ENCODE peak calls at places on chromosome 13, in nine cellular contexts. One of them, this sample, is unnamed.

GRCh38 chr13:29922281-29922821 is 71.9 kb upstream of the UBL3 start:
- DNase-seq in RWPE1: peak; percentile 40
- DNase-seq in GM10248: no peak
- DNase-seq in stimulated activated CD8-positive, alpha-beta memory T cell treated with anti-CD3 and anti-CD28 coated beads, Interleukin-15, amount 100 ng/mL, for 1 hour: no peak
- DNase-seq in AG10803: no peak
- DNase-seq in ELF-1: no peak
- DNase-seq in uterus: no peak
- DNase-seq in mucosa of descending colon: no peak
- DNase-seq in lung microvascular endothelial cell: no peak
- DNase-seq in this sample: peak; percentile 61

GRCh38 chr13:21688056-21688455 is 17.2 kb downstream of the FGF9 start:
- DNase-seq in RWPE1: peak; percentile 47
- DNase-seq in GM10248: no peak
- DNase-seq in stimulated activated CD8-positive, alpha-beta memory T cell treated with anti-CD3 and anti-CD28 coated beads, Interleukin-15, amount 100 ng/mL, for 1 hour: no peak
- DNase-seq in AG10803: no peak
- DNase-seq in ELF-1: no peak
- DNase-seq in uterus: no peak
- DNase-seq in mucosa of descending colon: no peak
- DNase-seq in lung microvascular endothelial cell: no peak
- DNase-seq in this sample: no peak

GRCh38 chr13:43428545-43429287 is 358.1 kb downstream of the ENOX1 start:
- DNase-seq in RWPE1: no peak
- DNase-seq in GM10248: no peak
- DNase-seq in stimulated activated CD8-positive, alpha-beta memory T cell treated with anti-CD3 and anti-CD28 coated beads, Interleukin-15, amount 100 ng/mL, for 1 hour: no peak
- DNase-seq in AG10803: no peak
- DNase-seq in ELF-1: peak; percentile 31
- DNase-seq in uterus: no peak
- DNase-seq in mucosa of descending colon: no peak
- DNase-seq in lung microvascular endothelial cell: no peak
- DNase-seq in this sample: no peak

GRCh38 chr13:110211735-110212134 is 95.2 kb downstream of the COL4A1 start:
- DNase-seq in RWPE1: no peak
- DNase-seq in GM10248: no peak
- DNase-seq in stimulated activated CD8-positive, alpha-beta memory T cell treated with anti-CD3 and anti-CD28 coated beads, Interleukin-15, amount 100 ng/mL, for 1 hour: no peak
- DNase-seq in AG10803: no peak
- DNase-seq in ELF-1: no peak
- DNase-seq in uterus: no peak
- DNase-seq in mucosa of descending colon: no peak
- DNase-seq in lung microvascular endothelial cell: no peak
- DNase-seq in this sample: no peak

GRCh38 chr13:90979059-90979458 is 368.4 kb upstream of the MIR17HG start:
- DNase-seq in RWPE1: no peak
- DNase-seq in GM10248: no peak
- DNase-seq in stimulated activated CD8-positive, alpha-beta memory T cell treated with anti-CD3 and anti-CD28 coated beads, Interleukin-15, amount 100 ng/mL, for 1 hour: no peak
- DNase-seq in AG10803: no peak
- DNase-seq in ELF-1: no peak
- DNase-seq in uterus: no peak
- DNase-seq in mucosa of descending colon: no peak
- DNase-seq in lung microvascular endothelial cell: no peak
- DNase-seq in this sample: peak; percentile 18

GRCh38 chr13:43662976-43663375 is 123.8 kb downstream of the ENOX1 start:
- DNase-seq in RWPE1: no peak
- DNase-seq in GM10248: no peak
- DNase-seq in stimulated activated CD8-positive, alpha-beta memory T cell treated with anti-CD3 and anti-CD28 coated beads, Interleukin-15, amount 100 ng/mL, for 1 hour: no peak
- DNase-seq in AG10803: no peak
- DNase-seq in ELF-1: no peak
- DNase-seq in uterus: no peak
- DNase-seq in mucosa of descending colon: no peak
- DNase-seq in lung microvascular endothelial cell: no peak
- DNase-seq in this sample: no peak

GRCh38 chr13:93098972-93099371 is 127.6 kb upstream of the GPC6 start:
- DNase-seq in RWPE1: no peak
- DNase-seq in GM10248: no peak
- DNase-seq in stimulated activated CD8-positive, alpha-beta memory T cell treated with anti-CD3 and anti-CD28 coated beads, Interleukin-15, amount 100 ng/mL, for 1 hour: no peak
- DNase-seq in AG10803: no peak
- DNase-seq in ELF-1: no peak
- DNase-seq in uterus: no peak
- DNase-seq in mucosa of descending colon: peak; percentile 24
- DNase-seq in lung microvascular endothelial cell: no peak
- DNase-seq in this sample: no peak

GRCh38 chr13:62564770-62565169 is 1149.1 kb upstream of the PCDH20 start:
- DNase-seq in RWPE1: no peak
- DNase-seq in GM10248: no peak
- DNase-seq in stimulated activated CD8-positive, alpha-beta memory T cell treated with anti-CD3 and anti-CD28 coated beads, Interleukin-15, amount 100 ng/mL, for 1 hour: no peak
- DNase-seq in AG10803: no peak
- DNase-seq in ELF-1: no peak
- DNase-seq in uterus: no peak
- DNase-seq in mucosa of descending colon: no peak
- DNase-seq in lung microvascular endothelial cell: no peak
- DNase-seq in this sample: no peak

GRCh38 chr13:101988140-101988539 is 413.7 kb downstream of the FGF14 start:
- DNase-seq in RWPE1: no peak
- DNase-seq in GM10248: no peak
- DNase-seq in stimulated activated CD8-positive, alpha-beta memory T cell treated with anti-CD3 and anti-CD28 coated beads, Interleukin-15, amount 100 ng/mL, for 1 hour: no peak
- DNase-seq in AG10803: no peak
- DNase-seq in ELF-1: no peak
- DNase-seq in uterus: no peak
- DNase-seq in mucosa of descending colon: no peak
- DNase-seq in lung microvascular endothelial cell: no peak
- DNase-seq in this sample: no peak

GRCh38 chr13:73984201-73984600 is 150.0 kb downstream of the KLF12 start:
- DNase-seq in RWPE1: no peak
- DNase-seq in GM10248: no peak
- DNase-seq in stimulated activated CD8-positive, alpha-beta memory T cell treated with anti-CD3 and anti-CD28 coated beads, Interleukin-15, amount 100 ng/mL, for 1 hour: no peak
- DNase-seq in AG10803: no peak
- DNase-seq in ELF-1: no peak
- DNase-seq in uterus: no peak
- DNase-seq in mucosa of descending colon: no peak
- DNase-seq in lung microvascular endothelial cell: no peak
- DNase-seq in this sample: no peak

GRCh38 chr13:89749888-89750287 is 1597.6 kb upstream of the MIR17HG start:
- DNase-seq in RWPE1: no peak
- DNase-seq in GM10248: no peak
- DNase-seq in stimulated activated CD8-positive, alpha-beta memory T cell treated with anti-CD3 and anti-CD28 coated beads, Interleukin-15, amount 100 ng/mL, for 1 hour: no peak
- DNase-seq in AG10803: no peak
- DNase-seq in ELF-1: no peak
- DNase-seq in uterus: no peak
- DNase-seq in mucosa of descending colon: no peak
- DNase-seq in lung microvascular endothelial cell: no peak
- DNase-seq in this sample: no peak

GRCh38 chr13:87356314-87356713 is 314.9 kb upstream of the SLITRK5 start:
- DNase-seq in RWPE1: no peak
- DNase-seq in GM10248: no peak
- DNase-seq in stimulated activated CD8-positive, alpha-beta memory T cell treated with anti-CD3 and anti-CD28 coated beads, Interleukin-15, amount 100 ng/mL, for 1 hour: no peak
- DNase-seq in AG10803: no peak
- DNase-seq in ELF-1: no peak
- DNase-seq in uterus: no peak
- DNase-seq in mucosa of descending colon: no peak
- DNase-seq in lung microvascular endothelial cell: no peak
- DNase-seq in this sample: no peak

GRCh38 chr13:43269037-43269476 is 245.7 kb downstream of the DNAJC15 start:
- DNase-seq in RWPE1: peak; percentile 89
- DNase-seq in GM10248: no peak
- DNase-seq in stimulated activated CD8-positive, alpha-beta memory T cell treated with anti-CD3 and anti-CD28 coated beads, Interleukin-15, amount 100 ng/mL, for 1 hour: no peak
- DNase-seq in AG10803: peak; percentile 99
- DNase-seq in ELF-1: peak; percentile 31
- DNase-seq in uterus: peak; percentile 57
- DNase-seq in mucosa of descending colon: no peak
- DNase-seq in lung microvascular endothelial cell: no peak
- DNase-seq in this sample: peak; percentile 99

GRCh38 chr13:98938801-98939200 is 39.1 kb downstream of the DOCK9 start:
- DNase-seq in RWPE1: no peak
- DNase-seq in GM10248: no peak
- DNase-seq in stimulated activated CD8-positive, alpha-beta memory T cell treated with anti-CD3 and anti-CD28 coated beads, Interleukin-15, amount 100 ng/mL, for 1 hour: no peak
- DNase-seq in AG10803: no peak
- DNase-seq in ELF-1: no peak
- DNase-seq in uterus: no peak
- DNase-seq in mucosa of descending colon: no peak
- DNase-seq in lung microvascular endothelial cell: no peak
- DNase-seq in this sample: no peak

GRCh38 chr13:35484384-35484783 is 7.9 kb upstream of the MAB21L1 start:
- DNase-seq in RWPE1: no peak
- DNase-seq in GM10248: no peak
- DNase-seq in stimulated activated CD8-positive, alpha-beta memory T cell treated with anti-CD3 and anti-CD28 coated beads, Interleukin-15, amount 100 ng/mL, for 1 hour: no peak
- DNase-seq in AG10803: no peak
- DNase-seq in ELF-1: no peak
- DNase-seq in uterus: no peak
- DNase-seq in mucosa of descending colon: no peak
- DNase-seq in lung microvascular endothelial cell: no peak
- DNase-seq in this sample: no peak

GRCh38 chr13:58452123-58452623 is 820.6 kb downstream of the PCDH17 start:
- DNase-seq in RWPE1: no peak
- DNase-seq in GM10248: no peak
- DNase-seq in stimulated activated CD8-positive, alpha-beta memory T cell treated with anti-CD3 and anti-CD28 coated beads, Interleukin-15, amount 100 ng/mL, for 1 hour: no peak
- DNase-seq in AG10803: no peak
- DNase-seq in ELF-1: peak; percentile 16
- DNase-seq in uterus: no peak
- DNase-seq in mucosa of descending colon: no peak
- DNase-seq in lung microvascular endothelial cell: no peak
- DNase-seq in this sample: peak; percentile 53

GRCh38 chr13:30808600-30808999 is 73.3 kb downstream of the ALOX5AP start:
- DNase-seq in RWPE1: no peak
- DNase-seq in GM10248: no peak
- DNase-seq in stimulated activated CD8-positive, alpha-beta memory T cell treated with anti-CD3 and anti-CD28 coated beads, Interleukin-15, amount 100 ng/mL, for 1 hour: no peak
- DNase-seq in AG10803: no peak
- DNase-seq in ELF-1: no peak
- DNase-seq in uterus: no peak
- DNase-seq in mucosa of descending colon: no peak
- DNase-seq in lung microvascular endothelial cell: no peak
- DNase-seq in this sample: no peak

GRCh38 chr13:80339578-80339840 is 1.4 kb downstream of the SPRY2 start:
- DNase-seq in RWPE1: peak; percentile 26
- DNase-seq in GM10248: no peak
- DNase-seq in stimulated activated CD8-positive, alpha-beta memory T cell treated with anti-CD3 and anti-CD28 coated beads, Interleukin-15, amount 100 ng/mL, for 1 hour: no peak
- DNase-seq in AG10803: no peak
- DNase-seq in ELF-1: peak; percentile 37
- DNase-seq in uterus: no peak
- DNase-seq in mucosa of descending colon: no peak
- DNase-seq in lung microvascular endothelial cell: peak; percentile 51
- DNase-seq in this sample: peak; percentile 39

GRCh38 chr13:78826936-78827335 is 168.0 kb upstream of the OBI1 start:
- DNase-seq in RWPE1: no peak
- DNase-seq in GM10248: no peak
- DNase-seq in stimulated activated CD8-positive, alpha-beta memory T cell treated with anti-CD3 and anti-CD28 coated beads, Interleukin-15, amount 100 ng/mL, for 1 hour: no peak
- DNase-seq in AG10803: no peak
- DNase-seq in ELF-1: no peak
- DNase-seq in uterus: no peak
- DNase-seq in mucosa of descending colon: no peak
- DNase-seq in lung microvascular endothelial cell: no peak
- DNase-seq in this sample: no peak

GRCh38 chr13:46152627-46153328 is 29.2 kb downstream of the LCP1 start:
- DNase-seq in RWPE1: no peak
- DNase-seq in GM10248: no peak
- DNase-seq in stimulated activated CD8-positive, alpha-beta memory T cell treated with anti-CD3 and anti-CD28 coated beads, Interleukin-15, amount 100 ng/mL, for 1 hour: no peak
- DNase-seq in AG10803: no peak
- DNase-seq in ELF-1: no peak
- DNase-seq in uterus: no peak
- DNase-seq in mucosa of descending colon: no peak
- DNase-seq in lung microvascular endothelial cell: no peak
- DNase-seq in this sample: no peak

GRCh38 chr13:41500501-41500900 is 43.2 kb downstream of the RGCC start:
- DNase-seq in RWPE1: peak; percentile 54
- DNase-seq in GM10248: no peak
- DNase-seq in stimulated activated CD8-positive, alpha-beta memory T cell treated with anti-CD3 and anti-CD28 coated beads, Interleukin-15, amount 100 ng/mL, for 1 hour: no peak
- DNase-seq in AG10803: peak; percentile 15
- DNase-seq in ELF-1: no peak
- DNase-seq in uterus: no peak
- DNase-seq in mucosa of descending colon: peak; percentile 43
- DNase-seq in lung microvascular endothelial cell: no peak
- DNase-seq in this sample: no peak

GRCh38 chr13:29817604-29818378 is 32.6 kb downstream of the UBL3 start:
- DNase-seq in RWPE1: no peak
- DNase-seq in GM10248: peak; percentile 48
- DNase-seq in stimulated activated CD8-positive, alpha-beta memory T cell treated with anti-CD3 and anti-CD28 coated beads, Interleukin-15, amount 100 ng/mL, for 1 hour: no peak
- DNase-seq in AG10803: no peak
- DNase-seq in ELF-1: no peak
- DNase-seq in uterus: no peak
- DNase-seq in mucosa of descending colon: no peak
- DNase-seq in lung microvascular endothelial cell: no peak
- DNase-seq in this sample: peak; percentile 8

GRCh38 chr13:40517486-40518311 is 148.7 kb downstream of the FOXO1 start:
- DNase-seq in RWPE1: no peak
- DNase-seq in GM10248: peak; percentile 65
- DNase-seq in stimulated activated CD8-positive, alpha-beta memory T cell treated with anti-CD3 and anti-CD28 coated beads, Interleukin-15, amount 100 ng/mL, for 1 hour: no peak
- DNase-seq in AG10803: no peak
- DNase-seq in ELF-1: no peak
- DNase-seq in uterus: no peak
- DNase-seq in mucosa of descending colon: no peak
- DNase-seq in lung microvascular endothelial cell: no peak
- DNase-seq in this sample: no peak

This sample was measured in astrocyte.